ENCODE peak calls at places on chromosomes 4 and X, in five cellular contexts. L, T, C, X and R are unnamed samples.

GRCh38 chr4:10048931-10049655 is 27.8 kb upstream of the SLC2A9 start:
- DNase-seq in X (no peak), T (no peak), C (no peak), L (peak; percentile 49), R (no peak)

GRCh38 chrX:142891046-142891445 is 134.7 kb upstream of the SPANXN4 start:
- DNase-seq in C (no peak), T (no peak), X (no peak), L (no peak), R (no peak)

GRCh38 chr4:112085156-112086035 is 59.9 kb upstream of the FAM241A start:
- DNase-seq in T (no peak), C (no peak), L (no peak), X (peak; percentile 29), R (no peak)

GRCh38 chr4:48329193-48329592 is 12.1 kb upstream of the SLAIN2 start:
- DNase-seq in C (no peak), L (no peak), X (no peak), T (no peak), R (no peak)

GRCh38 chr4:6208416-6208815 is 8.1 kb upstream of the JAKMIP1 start:
- DNase-seq in L (no peak), C (no peak), X (no peak), T (no peak), R (no peak)

GRCh38 chrX:83469551-83469950 is 38.5 kb upstream of the POU3F4 start:
- DNase-seq in C (peak; percentile 5), X (peak; percentile 69), L (peak; percentile 6), T (no peak), R (no peak)

GRCh38 chr4:69092190-69092589 is 4.1 kb upstream of the UGT2B7 start:
- DNase-seq in C (peak; percentile 59), T (no peak), X (no peak), L (peak; percentile 66), R (no peak)

GRCh38 chrX:15973299-15973698 is 118.7 kb upstream of the AP1S2 start:
- DNase-seq in L (peak; percentile 48), T (no peak), X (peak; percentile 88), C (peak; percentile 54), R (no peak)

GRCh38 chr4:129972257-129972656 is 876.3 kb downstream of the C4orf33 start:
- DNase-seq in T (no peak), X (peak; percentile 50), L (no peak), C (no peak), R (no peak)

GRCh38 chr4:40333921-40334352 is 1.2 kb upstream of the CHRNA9 start:
- DNase-seq in T (no peak), L (peak; percentile 60), X (no peak), C (peak; percentile 85), R (no peak)

GRCh38 chrX:37476571-37477188 is 94.8 kb upstream of the LANCL3 start:
- DNase-seq in C (no peak), X (no peak), L (no peak), T (no peak), R (no peak)

GRCh38 chrX:6226053-6226645 is 2.5 kb downstream of the NLGN4X start:
- DNase-seq in T (no peak), L (peak; percentile 15), X (peak; percentile 82), C (no peak), R (no peak)

GRCh38 chr4:41880840-41881831 is 54.1 kb upstream of the TMEM33 start:
- DNase-seq in X (peak; percentile 74), C (no peak), L (no peak), T (no peak), R (no peak)

GRCh38 chrX:45775462-45775861 is 574.8 kb upstream of the DIPK2B start:
- DNase-seq in C (peak; percentile 88), X (no peak), T (no peak), L (peak; percentile 93), R (no peak)

GRCh38 chr4:55947254-55947882 is 1.4 kb upstream of the CEP135 start:
- DNase-seq in L (peak; percentile 24), C (no peak), T (no peak), X (no peak), R (no peak)

GRCh38 chr4:159071178-159071968 is 31.5 kb upstream of the RAPGEF2 start:
- DNase-seq in C (peak; percentile 86), T (no peak), L (peak; percentile 85), X (peak; percentile 78), R (no peak)

GRCh38 chrX:110743679-110744340 is 51.8 kb downstream of the CHRDL1 start:
- DNase-seq in T (no peak), X (no peak), C (peak; percentile 80), L (peak; percentile 29), R (no peak)

GRCh38 chrX:77342028-77342427 is 105.2 kb upstream of the FGF16 start:
- DNase-seq in T (no peak), X (peak; percentile 57), L (no peak), C (no peak), R (no peak)

GRCh38 chr4:98421106-98421505 is 159.9 kb downstream of the RAP1GDS1 start:
- DNase-seq in L (no peak), X (no peak), C (no peak), T (no peak), R (no peak)

GRCh38 chr4:186144596-186145569 is 40.4 kb downstream of the FAM149A start:
- DNase-seq in T (no peak), L (peak; percentile 45), C (peak; percentile 47), X (peak; percentile 91), R (peak; percentile 76)

GRCh38 chr4:8849266-8850073 is 22.2 kb downstream of the HMX1 start:
- DNase-seq in C (no peak), X (peak; percentile 35), L (no peak), T (no peak), R (no peak)